ENCODE peak calls at places on chromosomes 3 and 15, in eight cellular contexts. B is OCI-LY7, Q is amniotic stem cell, V is cardiac muscle cell, L is T1000, R is endothelial cell, N is K562, M is foreskin fibroblast. S is an unnamed sample.

GRCh38 chr3:48897401-48898376 is 993 bp downstream of the SLC25A20 start:
- DNase-seq in B (peak; percentile 21), Q (no peak), V (peak; percentile 21), L (no peak), R (no peak), N (no peak), M (peak; percentile 30), S (no peak)

GRCh38 chr3:195698325-195699147 is 22.2 kb upstream of the MUC20 start:
- DNase-seq in B (no peak), Q (no peak), V (no peak), L (no peak), R (no peak), N (no peak), M (no peak), S (no peak)

GRCh38 chr3:101077361-101078011 is 84.3 kb upstream of the ABI3BP start:
- DNase-seq in B (no peak), Q (no peak), V (peak; percentile 62), L (no peak), R (no peak), N (no peak), M (peak; percentile 67), S (no peak)

GRCh38 chr3:146469206-146470017 is at the start of gene PLSCR2:
- DNase-seq in B (peak; percentile 87), Q (no peak), V (peak; percentile 42), L (no peak), R (peak; percentile 22), N (peak; percentile 85), M (peak; percentile 57), S (peak; percentile 56)

GRCh38 chr15:40244961-40245523 is 6.2 kb downstream of the PAK6 start:
- DNase-seq in B (no peak), Q (no peak), V (no peak), L (no peak), R (no peak), N (no peak), M (no peak), S (no peak)

GRCh38 chr3:155101398-155101797 is 21.3 kb downstream of the MME start:
- DNase-seq in B (no peak), Q (no peak), V (peak; percentile 57), L (no peak), R (no peak), N (no peak), M (peak; percentile 89), S (no peak)

GRCh38 chr15:69478259-69478687 is 25.7 kb downstream of the RPLP1 start:
- DNase-seq in B (peak; percentile 57), Q (no peak), V (peak; percentile 75), L (no peak), R (peak; percentile 80), N (peak; percentile 75), M (peak; percentile 59), S (peak; percentile 29)

GRCh38 chr3:155313303-155313702 is 19.8 kb upstream of the STRIT1 start:
- DNase-seq in B (no peak), Q (no peak), V (peak; percentile 12), L (no peak), R (no peak), N (no peak), M (peak; percentile 55), S (no peak)

GRCh38 chr15:88995449-88995848 is 82.3 kb upstream of the MFGE8 start:
- DNase-seq in B (no peak), Q (no peak), V (peak; percentile 62), L (no peak), R (no peak), N (no peak), M (peak; percentile 36), S (no peak)

GRCh38 chr3:71998995-71999673 is 214.2 kb upstream of the PROK2 start:
- DNase-seq in B (no peak), Q (peak; percentile 46), V (peak; percentile 52), L (peak; percentile 39), R (no peak), N (no peak), M (peak; percentile 97), S (peak; percentile 81)

GRCh38 chr3:98702166-98702565 is 61.0 kb upstream of the ST3GAL6 start:
- DNase-seq in B (no peak), Q (no peak), V (no peak), L (no peak), R (no peak), N (no peak), M (peak; percentile 7), S (no peak)

GRCh38 chr3:157113832-157114505 is 46.0 kb downstream of the CCNL1 start:
- DNase-seq in B (peak; percentile 29), Q (no peak), V (no peak), L (no peak), R (no peak), N (no peak), M (no peak), S (no peak)

GRCh38 chr3:33131328-33132018 is 17.7 kb downstream of the CRTAP start:
- DNase-seq in B (peak; percentile 68), Q (peak; percentile 33), V (peak; percentile 86), L (peak; percentile 33), R (peak; percentile 56), N (peak; percentile 72), M (peak; percentile 84), S (peak; percentile 12)

GRCh38 chr3:58271901-58272501 is 34.0 kb upstream of the RPP14 start:
- DNase-seq in B (no peak), Q (peak; percentile 67), V (peak; percentile 93), L (peak; percentile 4), R (no peak), N (no peak), M (peak; percentile 87), S (no peak)

GRCh38 chr3:62051506-62051905 is 321.8 kb downstream of the FEZF2 start:
- DNase-seq in B (peak; percentile 6), Q (no peak), V (peak; percentile 42), L (no peak), R (peak; percentile 21), N (peak; percentile 4), M (peak; percentile 54), S (no peak)

GRCh38 chr3:20739814-20740213 is 553.8 kb upstream of the SGO1 start:
- DNase-seq in B (peak; percentile 1), Q (no peak), V (peak; percentile 19), L (no peak), R (no peak), N (no peak), M (peak; percentile 14), S (no peak)

GRCh38 chr15:69375151-69375790 is 38.9 kb upstream of the KIF23 start:
- DNase-seq in B (no peak), Q (no peak), V (no peak), L (no peak), R (no peak), N (no peak), M (no peak), S (no peak)

GRCh38 chr15:79901958-79902357 is 5.1 kb upstream of the MTHFS start:
- DNase-seq in B (no peak), Q (no peak), V (peak; percentile 47), L (no peak), R (no peak), N (no peak), M (no peak), S (no peak)